ENCODE peak calls at places on chromosome 22, in ten cellular contexts. O, W, P, D, S, L, U, A, Q and R are unnamed samples.
A peak's percentile ranks its signal among the peaks of the same experiment; 100 is the strongest.

GRCh38 chr22:20796731-20797130 is 22.8 kb downstream of the SERPIND1 start:
- DNase-seq in O (no peak), W (no peak), P (no peak), D (no peak), S (no peak), L (no peak), U (no peak), A (no peak), Q (no peak), R (no peak)

GRCh38 chr22:41656515-41656914 is 32.2 kb downstream of the SNU13 start:
- DNase-seq in O (no peak), W (no peak), P (peak; percentile 65), D (no peak), S (no peak), L (no peak), U (no peak), A (no peak), Q (no peak), R (no peak)

GRCh38 chr22:50699754-50700386 is 27.2 kb downstream of the SHANK3 start:
- DNase-seq in O (no peak), W (peak; percentile 54), P (no peak), D (no peak), S (no peak), L (no peak), U (no peak), A (no peak), Q (no peak), R (no peak)

GRCh38 chr22:40377931-40378330 is 7.5 kb downstream of the SGSM3 start:
- DNase-seq in O (no peak), W (no peak), P (no peak), D (no peak), S (no peak), L (no peak), U (no peak), A (no peak), Q (no peak), R (no peak)

GRCh38 chr22:32206774-32207758 is 2.2 kb upstream of the RFPL2 start:
- DNase-seq in O (peak; percentile 6), W (peak; percentile 35), P (peak; percentile 28), D (peak; percentile 14), S (no peak), L (peak; percentile 27), U (peak; percentile 17), A (peak; percentile 22), Q (peak; percentile 4), R (peak; percentile 43)

GRCh38 chr22:25051073-25051472 is 98.6 kb downstream of the KIAA1671 start:
- DNase-seq in O (no peak), W (no peak), P (no peak), D (no peak), S (no peak), L (no peak), U (no peak), A (no peak), Q (no peak), R (no peak)

GRCh38 chr22:25800766-25801165 is 58.8 kb downstream of the MYO18B start:
- DNase-seq in O (no peak), W (no peak), P (no peak), D (no peak), S (no peak), L (no peak), U (no peak), A (no peak), Q (no peak), R (no peak)

GRCh38 chr22:23698673-23699235 is 7.9 kb downstream of the RGL4 start:
- DNase-seq in O (no peak), W (no peak), P (no peak), D (no peak), S (no peak), L (no peak), U (no peak), A (no peak), Q (no peak), R (no peak)

GRCh38 chr22:27801197-27801615 is 350 bp downstream of the MN1 start:
- DNase-seq in O (peak; percentile 3), W (peak; percentile 46), P (peak; percentile 64), D (peak; percentile 34), S (no peak), L (peak; percentile 56), U (no peak), A (peak; percentile 65), Q (no peak), R (peak; percentile 52)
- TF ChIP-seq CTCF in O (no peak), W (peak; percentile 9), P (no peak), D (no peak), S (no peak), L (no peak), U (no peak), A (no peak), Q (no peak), R (no peak)

GRCh38 chr22:36775966-36776669 is at the start of gene IFT27:
- DNase-seq in O (peak; percentile 97), W (peak; percentile 98), P (peak; percentile 100), D (peak; percentile 100), S (peak; percentile 99), L (peak; percentile 100), U (peak; percentile 99), A (peak; percentile 94), Q (peak; percentile 100), R (peak; percentile 94)

GRCh38 chr22:36773935-36774334 is 2.0 kb downstream of the IFT27 start:
- DNase-seq in O (peak; percentile 35), W (no peak), P (peak; percentile 45), D (peak; percentile 61), S (no peak), L (peak; percentile 68), U (peak; percentile 13), A (no peak), Q (peak; percentile 65), R (no peak)

GRCh38 chr22:36778020-36778419 is 2.1 kb upstream of the IFT27 start:
- DNase-seq in O (no peak), W (no peak), P (no peak), D (no peak), S (no peak), L (no peak), U (no peak), A (no peak), Q (no peak), R (no peak)

GRCh38 chr22:36776722-36777121 is 803 bp upstream of the IFT27 start:
- DNase-seq in O (no peak), W (no peak), P (no peak), D (no peak), S (no peak), L (no peak), U (no peak), A (no peak), Q (no peak), R (no peak)

DNA sequence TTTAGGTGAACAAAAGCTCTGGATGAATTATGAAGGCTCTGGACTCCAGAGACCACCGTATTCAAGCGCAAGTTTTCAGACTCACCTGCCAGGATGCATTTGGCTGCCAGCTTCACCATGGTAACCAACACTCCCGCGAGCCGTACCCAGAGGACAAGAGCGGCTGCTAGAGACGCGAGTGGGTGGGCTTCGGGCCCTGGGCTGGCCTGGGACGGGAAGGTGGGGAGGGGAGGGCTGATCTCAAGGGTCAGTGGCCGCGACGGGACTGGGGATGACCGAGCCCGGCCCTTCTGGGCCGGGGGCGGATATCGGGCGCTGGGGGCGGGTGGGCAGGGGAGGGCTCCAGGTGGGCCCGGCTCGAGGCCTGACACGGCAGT is 342 bp downstream of the IFT27 start:
- DNase-seq in O (no peak), W (no peak), P (peak; percentile 12), D (peak; percentile 3), S (no peak), L (no peak), U (peak; percentile 49), A (peak; percentile 53), Q (peak; percentile 14), R (peak; percentile 48)
- TF ChIP-seq CTCF in O (no peak), W (no peak), P (no peak), D (no peak), S (no peak), L (no peak), U (no peak), A (no peak), Q (no peak), R (no peak)

DNA sequence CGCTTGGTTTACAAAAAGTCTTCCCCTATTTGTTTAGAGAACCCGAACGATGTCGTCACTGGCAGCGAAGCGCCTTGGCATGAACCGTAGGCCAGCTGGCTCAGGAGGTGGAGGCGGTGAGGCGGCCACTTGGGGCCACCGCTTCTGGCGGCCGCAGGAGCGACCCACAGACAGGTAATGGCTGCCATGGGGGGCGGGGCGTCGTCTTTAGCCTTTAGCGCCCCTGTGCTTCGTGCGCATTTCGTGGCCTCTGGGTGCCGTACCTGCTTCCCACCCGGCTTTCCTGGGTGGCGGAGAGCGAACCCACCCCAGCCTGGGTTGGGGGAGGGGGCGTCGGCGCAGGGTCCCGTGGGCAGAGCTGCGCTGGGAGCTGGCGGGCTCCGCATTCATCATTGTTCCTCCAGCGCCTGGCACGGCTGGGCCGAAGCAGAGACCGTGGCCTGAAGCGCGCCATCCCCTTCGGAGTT is 470 bp upstream of the OSBP2 start:
- DNase-seq in O (peak; percentile 47), W (peak; percentile 83), P (peak; percentile 24), D (peak; percentile 28), S (peak; percentile 49), L (no peak), U (no peak), A (peak; percentile 63), Q (peak; percentile 16), R (peak; percentile 33)
- TF ChIP-seq CTCF in O (no peak), W (no peak), P (no peak), D (no peak), S (no peak), L (no peak), U (no peak), A (no peak), Q (no peak), R (no peak)

GRCh38 chr22:49607821-49608220 is 219.9 kb downstream of the BRD1 start:
- DNase-seq in O (no peak), W (no peak), P (no peak), D (no peak), S (peak; percentile 11), L (no peak), U (no peak), A (no peak), Q (no peak), R (no peak)

GRCh38 chr22:49608660-49609059 is 219.0 kb downstream of the BRD1 start:
- DNase-seq in O (no peak), W (no peak), P (no peak), D (no peak), S (peak; percentile 10), L (no peak), U (no peak), A (no peak), Q (no peak), R (no peak)

GRCh38 chr22:49608228-49608627 is 219.4 kb downstream of the BRD1 start:
- DNase-seq in O (no peak), W (no peak), P (no peak), D (no peak), S (peak; percentile 28), L (no peak), U (no peak), A (no peak), Q (no peak), R (no peak)

GRCh38 chr22:49606562-49606961 is 221.1 kb downstream of the BRD1 start:
- DNase-seq in O (no peak), W (no peak), P (no peak), D (no peak), S (no peak), L (no peak), U (no peak), A (no peak), Q (no peak), R (no peak)

DNA sequence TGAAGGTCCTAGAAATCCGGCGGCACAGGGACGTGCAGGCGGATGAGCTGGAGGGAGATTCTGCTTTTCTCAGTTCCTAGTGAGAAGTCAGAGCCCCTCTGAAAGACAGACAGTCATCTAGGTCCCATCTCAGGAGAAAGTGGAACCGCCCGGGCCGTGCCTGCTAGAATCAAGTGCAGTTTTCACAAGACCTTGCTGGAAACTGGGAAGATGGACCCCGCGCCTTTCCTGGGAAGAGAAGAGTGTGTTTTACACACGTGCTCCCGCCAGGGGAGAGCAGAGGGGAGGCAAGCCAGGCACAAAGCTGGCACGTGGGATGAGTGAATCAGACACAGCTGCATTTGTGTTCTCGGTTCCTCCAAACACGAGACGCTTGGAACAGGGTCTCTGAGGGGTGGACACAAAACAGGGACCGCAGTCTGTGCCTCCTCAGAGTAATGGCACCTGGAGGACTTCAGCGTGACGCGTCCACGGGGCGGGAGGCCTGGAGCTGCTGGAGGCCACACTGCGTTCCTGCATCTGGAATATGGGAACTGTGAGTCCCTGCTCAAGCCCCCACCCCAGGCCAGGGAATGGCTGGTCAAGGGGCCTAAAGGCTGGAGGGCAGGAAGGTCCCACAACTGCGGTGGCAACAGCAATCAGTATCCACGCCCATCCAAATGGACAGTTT is 218.3 kb downstream of the BRD1 start:
- DNase-seq in O (no peak), W (no peak), P (no peak), D (no peak), S (peak; percentile 12), L (no peak), U (no peak), A (no peak), Q (no peak), R (no peak)
- TF ChIP-seq CTCF in O (no peak), W (no peak), P (no peak), D (no peak), S (no peak), L (no peak), U (no peak), A (no peak), Q (no peak), R (no peak)